ENCODE peak calls at places on chromosome 14, in five cellular contexts. I, D, X, N and B are unnamed samples.

GRCh38 chr14:102316048-102316745 is 3.3 kb upstream of the ZNF839 start:
- DNase-seq in X (peak; percentile 71), N (no peak), D (peak; percentile 67), I (peak; percentile 67), B (peak; percentile 52)

GRCh38 chr14:93956514-93957332 is 19.6 kb downstream of the ASB2 start:
- DNase-seq in N (no peak), I (no peak), D (no peak), X (no peak), B (no peak)

GRCh38 chr14:24839617-24840203 is 205.7 kb upstream of the GZMB start:
- DNase-seq in N (no peak), X (no peak), D (no peak), I (no peak), B (no peak)

GRCh38 chr14:90608925-90609324 is 207.3 kb downstream of the TTC7B start:
- DNase-seq in I (no peak), D (no peak), N (no peak), X (no peak), B (no peak)

GRCh38 chr14:105099778-105100177 is 34.5 kb upstream of the GPR132 start:
- DNase-seq in X (peak; percentile 3), D (no peak), N (no peak), I (no peak), B (no peak)

GRCh38 chr14:78157855-78158436 is 12.2 kb upstream of the NRXN3 start:
- DNase-seq in N (no peak), D (peak; percentile 71), I (peak; percentile 60), X (no peak), B (peak; percentile 38)

GRCh38 chr14:29937116-29937515 is 9.5 kb upstream of the PRKD1 start:
- DNase-seq in X (no peak), I (no peak), D (no peak), N (no peak), B (no peak)

GRCh38 chr14:65243766-65244442 is 141.6 kb upstream of the MAX start:
- DNase-seq in X (no peak), I (no peak), D (no peak), N (no peak), B (peak; percentile 47)

GRCh38 chr14:25049127-25049558 is 804 bp downstream of the STXBP6 start:
- DNase-seq in I (no peak), N (no peak), D (no peak), X (no peak), B (no peak)

GRCh38 chr14:76154539-76155126 is 2.9 kb downstream of the GPATCH2L start:
- DNase-seq in D (no peak), I (no peak), N (no peak), X (no peak), B (no peak)
- H3K4me3 ChIP-seq in D (no peak overlapping the region), I (no peak overlapping the region), N (no peak overlapping the region), X (no peak overlapping the region), B (no peak overlapping the region)

DNA sequence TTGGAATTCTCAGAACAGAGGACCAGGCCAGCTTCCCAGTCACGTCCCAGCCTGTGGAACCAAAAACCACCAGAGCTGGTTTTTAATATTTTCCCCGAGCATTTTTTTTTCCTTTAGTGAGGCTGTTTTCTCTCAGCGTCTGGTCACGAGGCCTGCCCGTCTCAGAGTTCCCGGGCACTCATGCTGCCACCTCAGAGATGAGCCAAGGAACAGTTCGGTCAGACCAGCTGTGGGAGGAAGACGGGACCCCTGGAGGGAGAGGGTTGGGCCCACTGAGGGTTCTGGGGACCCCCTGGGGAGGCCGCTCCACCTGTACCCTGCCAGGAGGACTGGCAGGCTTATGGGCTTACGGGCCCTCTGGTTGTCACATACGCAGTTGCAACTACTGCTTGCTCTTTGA is 39.9 kb downstream of the JDP2 start:
- DNase-seq in I (no peak), N (no peak), X (no peak), D (no peak), B (no peak)
- H3K4me3 ChIP-seq in I (no peak overlapping the region), N (no peak overlapping the region), X (no peak overlapping the region), D (no peak overlapping the region), B (no peak overlapping the region)

DNA sequence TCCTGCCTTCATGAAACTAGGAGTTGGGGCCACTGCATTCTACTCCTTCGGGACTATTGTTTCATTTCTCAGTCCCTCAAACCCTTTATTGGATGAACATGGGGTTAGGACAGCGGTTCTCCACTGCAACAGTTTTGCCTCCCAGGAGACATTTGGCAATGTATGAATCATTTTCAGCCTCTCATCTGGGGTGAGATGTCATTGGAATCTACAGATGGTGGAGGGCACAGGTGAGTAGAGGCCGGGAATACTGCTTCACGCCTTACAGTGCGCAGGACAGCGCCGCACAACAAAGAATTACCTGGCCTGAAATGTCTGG is 649 bp upstream of the GNPNAT1 start:
- DNase-seq in X (no peak), N (no peak), I (no peak), D (peak; percentile 7), B (no peak)
- H3K4me3 ChIP-seq in X (peak overlapping the region; percentile 61), N (peak overlapping the region; percentile 79), I (peak overlapping the region; percentile 79), D (peak overlapping the region; percentile 79), B (peak overlapping the region; percentile 40)

GRCh38 chr14:75521415-75522199 is 662 bp upstream of the BATF start:
- DNase-seq in I (no peak), N (no peak), X (no peak), D (no peak), B (no peak)

GRCh38 chr14:75522224-75522764 is at the start of gene BATF:
- DNase-seq in D (no peak), N (no peak), I (no peak), X (no peak), B (peak; percentile 73)

GRCh38 chr14:75525969-75526368 is 3.7 kb downstream of the BATF start:
- DNase-seq in D (no peak), N (no peak), X (no peak), I (no peak), B (no peak)

GRCh38 chr14:75522919-75523318 is 650 bp downstream of the BATF start:
- DNase-seq in X (no peak), D (no peak), I (no peak), N (no peak), B (no peak)

DNA sequence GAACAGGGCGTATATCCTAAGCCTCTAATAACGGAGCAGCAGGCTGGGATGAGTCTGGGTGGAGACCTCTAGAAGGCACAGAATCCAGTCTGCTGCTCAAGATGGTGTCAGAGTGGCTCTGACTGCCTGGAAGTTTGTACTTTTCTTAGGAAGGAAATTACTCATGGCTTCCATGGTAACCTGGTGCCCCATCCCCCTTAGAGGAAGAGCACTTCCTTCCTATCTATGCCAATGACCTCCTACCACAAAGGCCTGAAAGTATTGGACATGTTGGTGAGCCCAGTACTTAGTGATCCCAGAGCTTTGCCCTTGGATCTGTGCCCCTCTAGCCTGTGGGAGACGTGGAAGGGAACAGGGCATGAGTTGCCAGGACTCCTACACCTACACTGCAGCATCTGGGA is 1.5 kb downstream of the BATF start:
- DNase-seq in N (no peak), D (no peak), X (no peak), I (no peak), B (no peak)
- H3K4me3 ChIP-seq in N (no peak overlapping the region), D (no peak overlapping the region), X (no peak overlapping the region), I (no peak overlapping the region), B (no peak overlapping the region)

GRCh38 chr14:68192935-68193334 is 373.4 kb downstream of the RAD51B start:
- DNase-seq in N (no peak), X (no peak), D (no peak), I (no peak), B (no peak)
- H3K4me3 ChIP-seq in N (no peak overlapping the region), X (no peak overlapping the region), D (no peak overlapping the region), I (no peak overlapping the region), B (no peak overlapping the region)

GRCh38 chr14:100066984-100067383 is 1.8 kb downstream of the EVL start:
- DNase-seq in D (no peak), X (no peak), I (no peak), N (no peak), B (no peak)

GRCh38 chr14:100065942-100066574 is 836 bp downstream of the EVL start:
- DNase-seq in I (no peak), D (no peak), N (no peak), X (no peak), B (peak; percentile 97)

GRCh38 chr14:100063314-100063941 is 1.8 kb upstream of the EVL start:
- DNase-seq in D (no peak), N (no peak), I (no peak), X (no peak), B (no peak)

GRCh38 chr14:100067481-100067880 is 2.3 kb downstream of the EVL start:
- DNase-seq in I (no peak), N (no peak), X (no peak), D (no peak), B (no peak)

GRCh38 chr14:100065161-100065871 is at the start of gene EVL:
- DNase-seq in X (no peak), N (no peak), D (no peak), I (no peak), B (peak; percentile 93)
- H3K4me3 ChIP-seq in X (no peak within 1 kb of the TSS), N (no peak within 1 kb of the TSS), D (no peak within 1 kb of the TSS), I (no peak within 1 kb of the TSS), B (peak within 1 kb of the TSS; percentile 72)

DNA sequence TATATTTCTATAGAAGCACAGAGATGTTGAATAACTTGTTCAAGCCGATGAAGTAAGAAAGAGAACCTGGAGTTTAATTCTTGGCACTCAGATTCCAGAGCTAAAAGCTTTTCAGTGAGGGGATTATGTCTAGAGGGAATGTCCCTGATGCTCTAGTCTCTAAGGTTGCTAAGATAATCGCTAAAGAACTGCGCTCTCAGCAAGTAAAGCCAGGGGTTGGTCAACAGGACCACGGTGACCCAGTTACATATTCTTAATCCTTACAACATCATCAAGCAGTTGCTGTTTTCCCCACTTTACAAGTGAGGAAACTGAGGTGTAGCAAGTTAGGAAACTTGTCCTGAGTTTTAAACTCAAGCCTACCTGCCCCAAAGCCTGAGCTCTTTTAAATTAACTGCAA is 110.8 kb downstream of the DAD1 start:
- DNase-seq in D (no peak), N (no peak), I (no peak), X (no peak), B (no peak)
- H3K4me3 ChIP-seq in D (no peak overlapping the region), N (no peak overlapping the region), I (no peak overlapping the region), X (no peak overlapping the region), B (no peak overlapping the region)

GRCh38 chr14:79643132-79643531 is 568.2 kb downstream of the DIO2 start:
- DNase-seq in D (no peak), I (no peak), N (no peak), X (no peak), B (no peak)
- H3K4me3 ChIP-seq in D (no peak overlapping the region), I (no peak overlapping the region), N (no peak overlapping the region), X (no peak overlapping the region), B (no peak overlapping the region)